ENCODE peak calls at places on chromosomes 2 and 18, in eight cellular contexts. H is GM23248, F is HCT116, L is HepG2, O is mammary epithelial cell, V is endothelial cell of umbilical vein, D is GM23338, J is MM.1S. X is an unnamed sample.
A peak's percentile ranks its signal among the peaks of the same experiment; 100 is the strongest.

GRCh38 chr2:11024687-11025086 is 113.0 kb downstream of the KCNF1 start:
- DNase-seq in F (no peak), D (no peak), J (no peak), L (no peak), V (no peak), H (no peak), O (no peak), X (no peak)

GRCh38 chr2:233982421-233983121 is 65.4 kb downstream of the TRPM8 start:
- DNase-seq in J (no peak), D (no peak), V (no peak), O (peak; percentile 95), H (peak; percentile 94), F (no peak), L (peak; percentile 45), X (no peak)

GRCh38 chr2:62305421-62306176 is 109.7 kb downstream of the B3GNT2 start:
- DNase-seq in D (no peak), H (peak; percentile 16), J (no peak), F (no peak), O (no peak), L (no peak), V (peak; percentile 94), X (no peak)

GRCh38 chr18:70036771-70037452 is 89.2 kb upstream of the CD226 start:
- DNase-seq in O (no peak), F (no peak), J (peak; percentile 72), H (no peak), V (no peak), D (no peak), L (no peak), X (no peak)

GRCh38 chr2:239247401-239248245 is 153.2 kb downstream of the HDAC4 start:
- DNase-seq in L (peak; percentile 76), J (no peak), O (no peak), H (no peak), F (peak; percentile 99), D (no peak), V (no peak), X (no peak)

GRCh38 chr18:44411971-44412370 is 268.7 kb upstream of the SETBP1 start:
- DNase-seq in L (no peak), V (no peak), J (no peak), H (peak; percentile 1), D (no peak), F (no peak), O (peak; percentile 8), X (no peak)

GRCh38 chr2:43038034-43038719 is 188.2 kb downstream of the ZFP36L2 start:
- DNase-seq in O (peak; percentile 54), H (peak; percentile 44), D (no peak), V (no peak), J (no peak), L (peak; percentile 55), F (no peak), X (no peak)

GRCh38 chr18:9495916-9496540 is 20.7 kb downstream of the RALBP1 start:
- DNase-seq in V (no peak), J (no peak), O (no peak), H (no peak), L (no peak), F (no peak), D (peak; percentile 10), X (no peak)

GRCh38 chr18:76351961-76352581 is 143.0 kb downstream of the ZNF516 start:
- DNase-seq in J (no peak), L (peak; percentile 80), O (peak; percentile 54), D (peak; percentile 40), F (no peak), V (no peak), H (peak; percentile 91), X (no peak)

GRCh38 chr18:76564636-76565237 is 69.7 kb upstream of the ZNF516 start:
- DNase-seq in D (no peak), O (peak; percentile 19), L (no peak), F (no peak), V (no peak), H (no peak), J (no peak), X (no peak)

GRCh38 chr2:46748121-46748520 is 167.5 kb downstream of the MCFD2 start:
- DNase-seq in J (no peak), L (no peak), O (no peak), F (no peak), H (peak; percentile 34), V (no peak), D (no peak), X (no peak)

GRCh38 chr18:25144835-25145234 is 207.1 kb downstream of the ZNF521 start:
- DNase-seq in J (no peak), L (peak; percentile 0), H (peak; percentile 89), D (no peak), F (no peak), V (peak; percentile 46), O (peak; percentile 56), X (no peak)

GRCh38 chr2:37635359-37636208 is 35.9 kb downstream of the CDC42EP3 start:
- DNase-seq in D (no peak), V (peak; percentile 62), L (no peak), F (no peak), O (peak; percentile 98), H (peak; percentile 92), J (no peak), X (no peak)

GRCh38 chr18:3097082-3097481 is 84.1 kb upstream of the LPIN2 start:
- DNase-seq in F (no peak), L (no peak), V (no peak), D (no peak), O (no peak), H (no peak), J (no peak), X (no peak)

GRCh38 chr2:30665761-30666306 is 141.4 kb downstream of the CAPN13 start:
- DNase-seq in V (no peak), H (no peak), D (no peak), F (no peak), L (no peak), O (no peak), J (no peak), X (no peak)

GRCh38 chr2:160680974-160681373 is 187.4 kb upstream of the RBMS1 start:
- DNase-seq in F (no peak), O (no peak), J (no peak), L (no peak), D (no peak), V (no peak), H (no peak), X (no peak)

GRCh38 chr2:9097239-9097638 is 93.8 kb upstream of the MBOAT2 start:
- DNase-seq in F (no peak), V (no peak), L (no peak), J (no peak), H (no peak), O (no peak), D (no peak), X (no peak)

GRCh38 chr2:72050734-72051133 is 96.9 kb downstream of the CYP26B1 start:
- DNase-seq in O (no peak), V (no peak), H (no peak), F (no peak), L (no peak), D (no peak), J (no peak), X (no peak)

GRCh38 chr2:207483477-207483876 is 46.3 kb upstream of the CREB1 start:
- DNase-seq in L (no peak), V (no peak), O (no peak), F (no peak), J (no peak), H (no peak), D (no peak), X (no peak)

GRCh38 chr2:179953359-179953758 is 53.7 kb downstream of the CWC22 start:
- DNase-seq in O (no peak), J (no peak), D (no peak), H (no peak), V (no peak), L (no peak), F (no peak), X (no peak)

GRCh38 chr2:6824962-6825361 is 40.7 kb downstream of the CMPK2 start:
- DNase-seq in V (no peak), H (peak; percentile 61), L (no peak), F (no peak), D (no peak), J (no peak), O (peak; percentile 5), X (no peak)

GRCh38 chr2:106561356-106561755 is 74.2 kb downstream of the CD8B2 start:
- DNase-seq in J (no peak), F (no peak), O (no peak), L (no peak), H (no peak), D (no peak), V (no peak), X (no peak)

GRCh38 chr18:62396381-62396780 is 71.3 kb downstream of the TNFRSF11A start:
- DNase-seq in F (no peak), J (no peak), H (peak; percentile 3), O (peak; percentile 24), V (no peak), D (no peak), L (no peak), X (no peak)

GRCh38 chr2:96526101-96526591 is 10.4 kb upstream of the ARID5A start:
- DNase-seq in J (peak; percentile 99), O (no peak), F (no peak), V (no peak), L (no peak), H (no peak), D (no peak), X (no peak)

GRCh38 chr18:37654711-37655369 is 89.2 kb upstream of the CELF4 start:
- DNase-seq in F (no peak), V (no peak), L (no peak), H (no peak), O (no peak), D (no peak), J (no peak), X (no peak)

GRCh38 chr2:231395188-231396057 is at the start of gene B3GNT7:
- DNase-seq in O (no peak), H (no peak), J (no peak), V (no peak), L (no peak), F (no peak), D (peak; percentile 77), X (peak; percentile 61)
- TF ChIP-seq EZH2 in O (peak; percentile 22), H (no peak), J (no peak), V (peak; percentile 37), L (peak; percentile 87), F (no peak), D (no peak), X (no peak)

GRCh38 chr2:174681983-174682577 is 82.2 kb downstream of the CHRNA1 start:
- DNase-seq in L (no peak), J (no peak), F (no peak), H (peak; percentile 76), V (peak; percentile 55), D (peak; percentile 64), O (no peak), X (peak; percentile 59)
- TF ChIP-seq EZH2 in L (peak; percentile 95), J (no peak), F (no peak), H (no peak), V (no peak), D (no peak), O (peak; percentile 22), X (peak; percentile 41)

DNA sequence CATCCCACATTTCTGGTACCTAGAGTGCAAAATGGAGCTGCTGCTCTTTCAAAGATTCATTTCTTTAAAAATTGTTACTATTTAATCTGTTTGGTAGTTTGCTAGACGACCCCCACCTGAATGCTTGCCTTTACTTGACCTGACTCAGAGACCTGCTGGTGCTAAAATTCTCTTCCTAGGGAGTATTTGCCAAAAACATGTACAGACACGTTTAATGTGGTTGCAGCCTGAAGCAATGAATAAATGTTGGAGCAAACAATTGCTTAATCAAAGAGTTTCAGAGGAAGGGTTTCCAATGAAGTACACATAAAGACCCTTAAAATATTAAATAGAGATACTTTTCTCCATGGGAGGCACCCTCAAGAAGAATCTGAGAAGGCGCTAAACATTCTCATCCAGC is 734.4 kb downstream of the CBLN2 start:
- DNase-seq in J (no peak), V (no peak), D (no peak), L (no peak), H (no peak), F (no peak), O (peak; percentile 2), X (no peak)
- TF ChIP-seq EZH2 in J (no peak), V (no peak), D (no peak), L (no peak), H (no peak), F (no peak), O (no peak), X (no peak)

GRCh38 chr18:79396431-79397287 is 929 bp downstream of the NFATC1 start:
- DNase-seq in O (peak; percentile 21), F (no peak), J (no peak), H (peak; percentile 77), D (no peak), L (no peak), V (peak; percentile 40), X (peak; percentile 82)
- TF ChIP-seq EZH2 in O (no peak), F (no peak), J (no peak), H (no peak), D (peak; percentile 99), L (peak; percentile 88), V (no peak), X (peak; percentile 98)